ENCODE peak calls at places on chromosome 4, in eight cellular contexts. A is MV-4-11; Q is neural crest cell; H is COR-L47; N is GM12865; U is stimulated activated effector memory CD8-positive, alpha-beta T cell treated with anti-CD3 and anti-CD28 coated beads, Interleukin-12 subunit alpha, Interleukin-12 subunit beta, amount 100 ng/mL, for 72 hours; B is NCI-H345; M is activated T-cell treated with anti-CD3 and anti-CD28 coated beads for 4 hours. W is an unnamed sample.

GRCh38 chr4:3128976-3129375 is 54.5 kb downstream of the HTT start:
- DNase-seq in Q (no peak), U (no peak), H (no peak), N (no peak), M (no peak), B (no peak), A (no peak), W (no peak)

GRCh38 chr4:64385177-64385549 is 24.1 kb downstream of the TECRL start:
- DNase-seq in Q (no peak), U (no peak), A (no peak), N (no peak), B (no peak), H (no peak), M (no peak), W (no peak)

GRCh38 chr4:176230827-176231226 is 35.4 kb upstream of the SPATA4 start:
- DNase-seq in B (no peak), U (no peak), Q (no peak), N (no peak), A (no peak), M (no peak), H (no peak), W (no peak)

GRCh38 chr4:92506933-92507332 is 203.2 kb downstream of the GRID2 start:
- DNase-seq in B (no peak), M (no peak), U (no peak), A (no peak), H (no peak), Q (no peak), N (no peak), W (no peak)

GRCh38 chr4:1177274-1178141 is 5.1 kb upstream of the SPON2 start:
- DNase-seq in B (no peak), U (peak; percentile 44), A (peak; percentile 82), M (no peak), N (no peak), Q (no peak), H (no peak), W (no peak)

GRCh38 chr4:81392164-81392563 is 79.5 kb downstream of the RASGEF1B start:
- DNase-seq in B (no peak), Q (no peak), M (no peak), N (no peak), A (no peak), U (no peak), H (no peak), W (no peak)

GRCh38 chr4:30258949-30259348 is 461.2 kb upstream of the PCDH7 start:
- DNase-seq in U (no peak), Q (no peak), B (no peak), M (no peak), H (no peak), N (no peak), A (no peak), W (no peak)

GRCh38 chr4:18397681-18398080 is 376.1 kb upstream of the LCORL start:
- DNase-seq in M (no peak), A (no peak), U (no peak), N (no peak), B (no peak), Q (no peak), H (no peak), W (no peak)

GRCh38 chr4:120843840-120844527 is 78.5 kb downstream of the PRDM5 start:
- DNase-seq in U (no peak), M (no peak), Q (no peak), B (peak; percentile 23), N (peak; percentile 14), A (no peak), H (no peak), W (no peak)

GRCh38 chr4:138262058-138262838 is 20.1 kb upstream of the SLC7A11 start:
- DNase-seq in N (no peak), B (no peak), H (no peak), U (no peak), Q (no peak), A (no peak), M (no peak), W (no peak)

GRCh38 chr4:16516796-16517413 is 290.6 kb upstream of the TAPT1 start:
- DNase-seq in M (no peak), Q (no peak), A (peak; percentile 47), U (no peak), N (peak; percentile 5), B (peak; percentile 8), H (peak; percentile 17), W (no peak)

GRCh38 chr4:75841641-75842520 is 60.4 kb downstream of the PPEF2 start:
- DNase-seq in A (no peak), U (no peak), N (no peak), B (peak; percentile 44), Q (no peak), M (no peak), H (no peak), W (no peak)

GRCh38 chr4:135724426-135724825 is 1522.8 kb upstream of the PABPC4L start:
- DNase-seq in B (no peak), M (no peak), H (no peak), U (no peak), N (no peak), Q (no peak), A (no peak), W (no peak)

GRCh38 chr4:117664706-117665444 is 369.4 kb upstream of the NDST3 start:
- DNase-seq in H (no peak), B (no peak), U (no peak), Q (no peak), A (no peak), N (no peak), M (no peak), W (no peak)

GRCh38 chr4:90142091-90142490 is 14.9 kb downstream of the CCSER1 start:
- DNase-seq in A (no peak), U (no peak), N (no peak), M (no peak), Q (no peak), B (peak; percentile 77), H (peak; percentile 57), W (no peak)

GRCh38 chr4:72767903-72768817 is 199.1 kb upstream of the ADAMTS3 start:
- DNase-seq in N (no peak), M (no peak), H (no peak), A (no peak), Q (no peak), U (no peak), B (no peak), W (no peak)

GRCh38 chr4:157389751-157390150 is 169.2 kb downstream of the GRIA2 start:
- DNase-seq in Q (no peak), N (no peak), A (no peak), H (peak; percentile 39), B (no peak), M (no peak), U (no peak), W (no peak)

GRCh38 chr4:140308366-140309123 is 64.9 kb upstream of the SCOC start:
- DNase-seq in H (no peak), N (no peak), A (peak; percentile 88), B (no peak), U (no peak), M (no peak), Q (no peak), W (peak; percentile 91)

GRCh38 chr4:80788798-80789197 is 241.7 kb upstream of the BMP3 start:
- DNase-seq in Q (no peak), A (no peak), U (no peak), H (no peak), M (no peak), N (no peak), B (no peak), W (no peak)

GRCh38 chr4:82698412-82698811 is 100.2 kb downstream of the SCD5 start:
- DNase-seq in N (no peak), U (no peak), Q (no peak), M (no peak), A (no peak), B (no peak), H (no peak), W (no peak)

GRCh38 chr4:95546866-95547707 is 1.7 kb downstream of the UNC5C start:
- DNase-seq in Q (no peak), B (no peak), M (no peak), U (no peak), N (no peak), H (no peak), A (no peak), W (no peak)

GRCh38 chr4:25356068-25356467 is 21.0 kb upstream of the ANAPC4 start:
- DNase-seq in N (no peak), U (no peak), H (no peak), A (no peak), M (no peak), Q (no peak), B (no peak), W (no peak)

GRCh38 chr4:8913858-8914460 is 42.3 kb upstream of the HMX1 start:
- DNase-seq in Q (no peak), H (no peak), N (no peak), U (no peak), M (no peak), B (no peak), A (no peak), W (no peak)